ENCODE peak calls at places on chromosomes 5 and 9, in five cellular contexts. One of them, this sample, is unnamed.

GRCh38 chr5:65721050-65721774 is 697 bp downstream of the SGTB start:
- DNase-seq in astrocyte of the spinal cord: peak; percentile 77
- DNase-seq in Caco-2: peak; percentile 60
- DNase-seq in right lobe of liver: peak; percentile 79
- DNase-seq in AG09309: no peak
- DNase-seq in this sample: peak; percentile 81

GRCh38 chr5:16713386-16713928 is 96.7 kb upstream of the RETREG1 start:
- DNase-seq in Caco-2: no peak
- DNase-seq in astrocyte of the spinal cord: peak; percentile 79
- DNase-seq in AG09309: no peak
- DNase-seq in right lobe of liver: no peak
- DNase-seq in this sample: peak; percentile 34

GRCh38 chr5:94130077-94130476 is 388.7 kb upstream of the POU5F2 start:
- DNase-seq in right lobe of liver: no peak
- DNase-seq in Caco-2: no peak
- DNase-seq in astrocyte of the spinal cord: no peak
- DNase-seq in AG09309: no peak
- DNase-seq in this sample: no peak

GRCh38 chr5:176364765-176365662 is at the start of gene ARL10:
- DNase-seq in Caco-2: no peak
- DNase-seq in astrocyte of the spinal cord: peak; percentile 23
- DNase-seq in right lobe of liver: peak; percentile 45
- DNase-seq in AG09309: no peak
- DNase-seq in this sample: peak; percentile 20

GRCh38 chr5:179311091-179311470 is 34.2 kb downstream of the ADAMTS2 start:
- DNase-seq in astrocyte of the spinal cord: no peak
- DNase-seq in AG09309: no peak
- DNase-seq in right lobe of liver: peak; percentile 14
- DNase-seq in Caco-2: peak; percentile 24
- DNase-seq in this sample: no peak

GRCh38 chr5:172920447-172920849 is 38.8 kb upstream of the RPL26L1 start:
- DNase-seq in right lobe of liver: no peak
- DNase-seq in Caco-2: no peak
- DNase-seq in astrocyte of the spinal cord: peak; percentile 100
- DNase-seq in AG09309: no peak
- DNase-seq in this sample: peak; percentile 99

GRCh38 chr5:83443539-83443938 is 28.0 kb upstream of the VCAN start:
- DNase-seq in Caco-2: no peak
- DNase-seq in right lobe of liver: no peak
- DNase-seq in astrocyte of the spinal cord: no peak
- DNase-seq in AG09309: no peak
- DNase-seq in this sample: no peak

GRCh38 chr5:67998709-67999251 is 216.8 kb upstream of the PIK3R1 start:
- DNase-seq in right lobe of liver: peak; percentile 80
- DNase-seq in astrocyte of the spinal cord: peak; percentile 84
- DNase-seq in AG09309: no peak
- DNase-seq in Caco-2: no peak
- DNase-seq in this sample: peak; percentile 84

GRCh38 chr5:26663500-26663899 is 374.9 kb downstream of the CDH9 start:
- DNase-seq in Caco-2: no peak
- DNase-seq in right lobe of liver: no peak
- DNase-seq in AG09309: no peak
- DNase-seq in astrocyte of the spinal cord: no peak
- DNase-seq in this sample: no peak

GRCh38 chr5:163658702-163659567 is 153.5 kb downstream of the MAT2B start:
- DNase-seq in Caco-2: no peak
- DNase-seq in right lobe of liver: no peak
- DNase-seq in astrocyte of the spinal cord: no peak
- DNase-seq in AG09309: no peak
- DNase-seq in this sample: no peak

GRCh38 chr9:108125541-108125940 is 636.0 kb upstream of the KLF4 start:
- DNase-seq in Caco-2: no peak
- DNase-seq in right lobe of liver: no peak
- DNase-seq in AG09309: no peak
- DNase-seq in astrocyte of the spinal cord: no peak
- DNase-seq in this sample: no peak

GRCh38 chr5:87298687-87299362 is 31.1 kb downstream of the RASA1 start:
- DNase-seq in right lobe of liver: no peak
- DNase-seq in Caco-2: no peak
- DNase-seq in AG09309: no peak
- DNase-seq in astrocyte of the spinal cord: no peak
- DNase-seq in this sample: peak; percentile 17

GRCh38 chr5:116569999-116570398 is 4.6 kb downstream of the SEMA6A start:
- DNase-seq in right lobe of liver: no peak
- DNase-seq in Caco-2: no peak
- DNase-seq in AG09309: no peak
- DNase-seq in astrocyte of the spinal cord: no peak
- DNase-seq in this sample: no peak

GRCh38 chr9:73869261-73869660 is 627.9 kb upstream of the RORB start:
- DNase-seq in AG09309: peak; percentile 1
- DNase-seq in Caco-2: no peak
- DNase-seq in right lobe of liver: no peak
- DNase-seq in astrocyte of the spinal cord: peak; percentile 48
- DNase-seq in this sample: peak; percentile 94

GRCh38 chr5:127386557-127386956 is 96.0 kb downstream of the MEGF10 start:
- DNase-seq in Caco-2: no peak
- DNase-seq in right lobe of liver: no peak
- DNase-seq in astrocyte of the spinal cord: peak; percentile 82
- DNase-seq in AG09309: peak; percentile 11
- DNase-seq in this sample: peak; percentile 57

GRCh38 chr5:10111575-10111974 is 138.1 kb downstream of the ATPSCKMT start:
- DNase-seq in right lobe of liver: no peak
- DNase-seq in Caco-2: no peak
- DNase-seq in AG09309: peak; percentile 44
- DNase-seq in astrocyte of the spinal cord: peak; percentile 59
- DNase-seq in this sample: peak; percentile 54

GRCh38 chr9:128117613-128118471 is 9.7 kb downstream of the PTGES2 start:
- DNase-seq in AG09309: peak; percentile 42
- DNase-seq in right lobe of liver: peak; percentile 92
- DNase-seq in Caco-2: peak; percentile 91
- DNase-seq in astrocyte of the spinal cord: peak; percentile 87
- DNase-seq in this sample: peak; percentile 84

GRCh38 chr5:135253601-135254165 is 145.3 kb downstream of the MACROH2A1 start:
- DNase-seq in Caco-2: no peak
- DNase-seq in AG09309: no peak
- DNase-seq in right lobe of liver: no peak
- DNase-seq in astrocyte of the spinal cord: no peak
- DNase-seq in this sample: no peak

GRCh38 chr9:134631881-134632280 is 9.7 kb upstream of the COL5A1 start:
- DNase-seq in AG09309: no peak
- DNase-seq in astrocyte of the spinal cord: no peak
- DNase-seq in right lobe of liver: no peak
- DNase-seq in Caco-2: peak; percentile 26
- DNase-seq in this sample: no peak

GRCh38 chr9:1231998-1232919 is 182.1 kb downstream of the DMRT2 start:
- DNase-seq in Caco-2: peak; percentile 49
- DNase-seq in AG09309: peak; percentile 54
- DNase-seq in astrocyte of the spinal cord: peak; percentile 55
- DNase-seq in right lobe of liver: peak; percentile 70
- DNase-seq in this sample: peak; percentile 88

GRCh38 chr5:59301727-59302126 is 591.8 kb downstream of the PDE4D start:
- DNase-seq in astrocyte of the spinal cord: no peak
- DNase-seq in AG09309: no peak
- DNase-seq in right lobe of liver: no peak
- DNase-seq in Caco-2: no peak
- DNase-seq in this sample: no peak

GRCh38 chr5:68710514-68710913 is 383.3 kb upstream of the SLC30A5 start:
- DNase-seq in AG09309: no peak
- DNase-seq in astrocyte of the spinal cord: no peak
- DNase-seq in Caco-2: no peak
- DNase-seq in right lobe of liver: no peak
- DNase-seq in this sample: no peak

GRCh38 chr5:150339165-150339564 is 18.3 kb upstream of the TCOF1 start:
- DNase-seq in AG09309: no peak
- DNase-seq in Caco-2: no peak
- DNase-seq in astrocyte of the spinal cord: no peak
- DNase-seq in right lobe of liver: no peak
- DNase-seq in this sample: no peak

GRCh38 chr5:68446070-68446357 is 230.5 kb downstream of the PIK3R1 start:
- DNase-seq in right lobe of liver: no peak
- DNase-seq in AG09309: no peak
- DNase-seq in astrocyte of the spinal cord: no peak
- DNase-seq in Caco-2: no peak
- DNase-seq in this sample: no peak

GRCh38 chr5:54470191-54470590 is 14.7 kb downstream of the HSPB3 start:
- DNase-seq in astrocyte of the spinal cord: no peak
- DNase-seq in Caco-2: no peak
- DNase-seq in AG09309: no peak
- DNase-seq in right lobe of liver: no peak
- DNase-seq in this sample: peak; percentile 62

GRCh38 chr5:54470677-54471076 is 15.2 kb downstream of the HSPB3 start:
- DNase-seq in AG09309: peak; percentile 51
- DNase-seq in Caco-2: no peak
- DNase-seq in right lobe of liver: no peak
- DNase-seq in astrocyte of the spinal cord: peak; percentile 23
- DNase-seq in this sample: peak; percentile 62

GRCh38 chr5:54463696-54464095 is 8.2 kb downstream of the HSPB3 start:
- DNase-seq in AG09309: no peak
- DNase-seq in astrocyte of the spinal cord: no peak
- DNase-seq in right lobe of liver: no peak
- DNase-seq in Caco-2: no peak
- DNase-seq in this sample: peak; percentile 10

GRCh38 chr5:54471398-54471797 is 15.9 kb downstream of the HSPB3 start:
- DNase-seq in AG09309: no peak
- DNase-seq in astrocyte of the spinal cord: no peak
- DNase-seq in Caco-2: no peak
- DNase-seq in right lobe of liver: no peak
- DNase-seq in this sample: no peak

GRCh38 chr5:54469655-54470054 is 14.2 kb downstream of the HSPB3 start:
- DNase-seq in AG09309: no peak
- DNase-seq in Caco-2: no peak
- DNase-seq in astrocyte of the spinal cord: no peak
- DNase-seq in right lobe of liver: no peak
- DNase-seq in this sample: peak; percentile 21
- H3K4me3 ChIP-seq in AG09309: peak overlapping the region; percentile 35
- H3K4me3 ChIP-seq in Caco-2: no peak overlapping the region
- H3K4me3 ChIP-seq in astrocyte of the spinal cord: no peak overlapping the region
- H3K4me3 ChIP-seq in right lobe of liver: peak overlapping the region; percentile 0
- H3K4me3 ChIP-seq in this sample: peak overlapping the region; percentile 29

GRCh38 chr5:174726916-174727793 is 2.8 kb downstream of the MSX2 start:
- DNase-seq in AG09309: no peak
- DNase-seq in right lobe of liver: no peak
- DNase-seq in astrocyte of the spinal cord: no peak
- DNase-seq in Caco-2: no peak
- DNase-seq in this sample: no peak

GRCh38 chr5:174724484-174725260 is at the start of gene MSX2:
- DNase-seq in Caco-2: peak; percentile 93
- DNase-seq in astrocyte of the spinal cord: peak; percentile 90
- DNase-seq in right lobe of liver: peak; percentile 68
- DNase-seq in AG09309: peak; percentile 59
- DNase-seq in this sample: peak; percentile 78

GRCh38 chr5:174725991-174726601 is 1.7 kb downstream of the MSX2 start:
- DNase-seq in Caco-2: peak; percentile 54
- DNase-seq in AG09309: no peak
- DNase-seq in right lobe of liver: no peak
- DNase-seq in astrocyte of the spinal cord: no peak
- DNase-seq in this sample: no peak

GRCh38 chr5:174723979-174724483 is 351 bp upstream of the MSX2 start:
- DNase-seq in astrocyte of the spinal cord: peak; percentile 35
- DNase-seq in AG09309: no peak
- DNase-seq in Caco-2: peak; percentile 50
- DNase-seq in right lobe of liver: no peak
- DNase-seq in this sample: peak; percentile 8

GRCh38 chr5:174725261-174725990 is 1.0 kb downstream of the MSX2 start:
- DNase-seq in right lobe of liver: no peak
- DNase-seq in astrocyte of the spinal cord: peak; percentile 14
- DNase-seq in Caco-2: peak; percentile 47
- DNase-seq in AG09309: no peak
- DNase-seq in this sample: no peak
- H3K4me3 ChIP-seq in right lobe of liver: no peak overlapping the region
- H3K4me3 ChIP-seq in astrocyte of the spinal cord: peak overlapping the region; percentile 53
- H3K4me3 ChIP-seq in Caco-2: peak overlapping the region; percentile 94
- H3K4me3 ChIP-seq in AG09309: peak overlapping the region; percentile 62
- H3K4me3 ChIP-seq in this sample: peak overlapping the region; percentile 57

DNA sequence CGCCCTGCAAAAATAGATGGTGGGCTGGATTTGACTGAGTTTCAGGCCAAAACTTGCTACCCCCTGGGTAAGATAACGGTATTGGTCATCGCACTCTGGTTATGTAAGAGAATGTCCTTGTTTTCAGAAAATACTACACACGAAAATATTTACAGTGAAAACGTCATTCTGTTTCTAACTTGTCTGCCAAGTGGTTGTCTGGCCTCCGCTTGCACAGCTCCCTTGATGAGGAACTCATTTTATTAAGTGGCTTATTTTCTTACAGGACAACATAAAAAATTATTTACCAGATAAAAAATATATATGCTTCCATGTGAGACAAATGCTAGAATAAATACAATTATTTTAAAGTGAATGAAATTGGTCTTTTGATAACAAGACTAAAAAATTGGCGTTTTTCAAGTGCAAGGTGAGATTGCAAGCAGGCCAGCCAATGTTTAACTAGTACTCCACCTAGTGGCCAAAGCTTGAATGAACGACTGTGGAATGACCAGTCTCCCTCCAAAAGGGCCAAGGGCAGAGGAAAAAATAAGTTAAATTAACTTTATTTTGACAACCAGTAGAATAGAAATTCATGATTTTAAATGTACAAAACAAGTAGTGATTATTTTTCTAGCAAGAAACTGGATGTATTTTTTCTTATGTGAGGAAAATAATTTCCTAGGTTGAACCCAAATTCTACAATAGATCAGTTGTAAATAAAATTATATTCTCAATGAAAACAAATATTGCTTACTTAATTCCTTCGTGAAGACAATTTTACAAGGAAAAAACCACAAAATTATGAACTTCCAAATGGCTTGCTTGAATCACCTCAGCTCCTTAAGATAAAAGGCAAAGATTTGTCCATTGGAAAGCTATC is 93.2 kb downstream of the ZFAND5 start:
- DNase-seq in Caco-2: no peak
- DNase-seq in astrocyte of the spinal cord: peak; percentile 50
- DNase-seq in right lobe of liver: no peak
- DNase-seq in AG09309: no peak
- DNase-seq in this sample: peak; percentile 65
- H3K4me3 ChIP-seq in Caco-2: no peak overlapping the region
- H3K4me3 ChIP-seq in astrocyte of the spinal cord: no peak overlapping the region
- H3K4me3 ChIP-seq in right lobe of liver: no peak overlapping the region
- H3K4me3 ChIP-seq in AG09309: no peak overlapping the region
- H3K4me3 ChIP-seq in this sample: no peak overlapping the region

GRCh38 chr5:149030392-149030791 is 32.5 kb downstream of the SH3TC2 start:
- DNase-seq in right lobe of liver: no peak
- DNase-seq in Caco-2: no peak
- DNase-seq in astrocyte of the spinal cord: peak; percentile 79
- DNase-seq in AG09309: peak; percentile 55
- DNase-seq in this sample: no peak

GRCh38 chr5:149028984-149029383 is 33.9 kb downstream of the SH3TC2 start:
- DNase-seq in right lobe of liver: no peak
- DNase-seq in AG09309: no peak
- DNase-seq in Caco-2: no peak
- DNase-seq in astrocyte of the spinal cord: no peak
- DNase-seq in this sample: peak; percentile 59

GRCh38 chr5:149030838-149031397 is 31.9 kb downstream of the SH3TC2 start:
- DNase-seq in right lobe of liver: no peak
- DNase-seq in Caco-2: no peak
- DNase-seq in astrocyte of the spinal cord: no peak
- DNase-seq in AG09309: no peak
- DNase-seq in this sample: no peak

GRCh38 chr5:149027636-149028035 is 35.2 kb downstream of the SH3TC2 start:
- DNase-seq in AG09309: no peak
- DNase-seq in Caco-2: no peak
- DNase-seq in astrocyte of the spinal cord: no peak
- DNase-seq in right lobe of liver: no peak
- DNase-seq in this sample: no peak

GRCh38 chr5:149028161-149028560 is 34.7 kb downstream of the SH3TC2 start:
- DNase-seq in AG09309: no peak
- DNase-seq in astrocyte of the spinal cord: no peak
- DNase-seq in Caco-2: no peak
- DNase-seq in right lobe of liver: no peak
- DNase-seq in this sample: no peak
- H3K4me3 ChIP-seq in AG09309: no peak overlapping the region
- H3K4me3 ChIP-seq in astrocyte of the spinal cord: no peak overlapping the region
- H3K4me3 ChIP-seq in Caco-2: no peak overlapping the region
- H3K4me3 ChIP-seq in right lobe of liver: no peak overlapping the region
- H3K4me3 ChIP-seq in this sample: no peak overlapping the region